ENCODE peak calls at places on chromosomes 5 and 9, in eight cellular contexts. K, V, D, B, I, X, O and G are unnamed samples. For H3K4me1 and H3K9me3, the result is how much of the 10 kb centered on the place peaks cover.

GRCh38 chr9:96136992-96137665 is 164.8 kb downstream of the HSD17B3 start:
- DNase-seq in X (no peak), V (peak), D (no peak), B (no peak), O (no peak), I (peak), K (peak), G (peak)

GRCh38 chr9:136617746-136618577 is 44.8 kb upstream of the EGFL7 start:
- DNase-seq in V (no peak), X (no peak), B (no peak), K (no peak), O (no peak), I (no peak), D (no peak), G (peak)

GRCh38 chr9:73034962-73035361 is 82.1 kb upstream of the ALDH1A1 start:
- DNase-seq in O (no peak), X (no peak), K (no peak), I (no peak), B (no peak), D (no peak), V (no peak), G (no peak)

GRCh38 chr5:152178350-152178699 is 226.8 kb downstream of the NMUR2 start:
- DNase-seq in X (no peak), K (no peak), D (no peak), I (no peak), O (no peak), B (no peak), V (no peak), G (no peak)

GRCh38 chr5:132181011-132181629 is 46.5 kb downstream of the P4HA2 start:
- DNase-seq in O (no peak), X (no peak), K (no peak), I (no peak), B (no peak), V (no peak), D (no peak), G (no peak)

GRCh38 chr5:2901511-2901910 is 150.0 kb upstream of the IRX2 start:
- DNase-seq in I (no peak), V (no peak), X (no peak), D (no peak), B (no peak), K (no peak), O (no peak), G (no peak)

GRCh38 chr5:18375637-18376036 is 741.4 kb downstream of the TAF11L14 start:
- DNase-seq in O (no peak), V (no peak), B (no peak), I (no peak), K (no peak), D (no peak), X (no peak), G (no peak)

GRCh38 chr5:174159327-174160247 is 114.1 kb downstream of the NSG2 start:
- DNase-seq in I (peak), B (no peak), X (no peak), O (no peak), V (no peak), D (no peak), K (no peak), G (peak)

GRCh38 chr5:38650540-38651275 is 94.3 kb upstream of the LIFR start:
- DNase-seq in O (no peak), D (no peak), K (no peak), V (no peak), I (peak), B (no peak), X (no peak), G (no peak)

GRCh38 chr9:94921072-94921471 is 194.6 kb downstream of the AOPEP start:
- DNase-seq in K (peak), V (no peak), D (no peak), B (no peak), O (no peak), X (no peak), I (peak), G (no peak)

GRCh38 chr9:96688215-96688614 is 33.1 kb upstream of the PRXL2C start:
- DNase-seq in O (no peak), I (no peak), K (no peak), D (no peak), B (no peak), X (no peak), V (no peak), G (no peak)

GRCh38 chr5:97065475-97065874 is 76.9 kb downstream of the LIX1 start:
- DNase-seq in V (no peak), O (no peak), I (no peak), X (no peak), K (no peak), B (no peak), D (no peak), G (no peak)

GRCh38 chr9:33466565-33467495 is 6.9 kb downstream of the NOL6 start:
- DNase-seq in O (peak), B (no peak), X (peak), I (no peak), D (peak), V (peak), K (peak), G (peak)

GRCh38 chr9:27209034-27209433 is 87.9 kb downstream of the EQTN start:
- DNase-seq in I (peak), V (no peak), K (no peak), X (no peak), B (no peak), D (no peak), O (no peak), G (no peak)

GRCh38 chr5:61623401-61624069 is 291.5 kb downstream of the ZSWIM6 start:
- DNase-seq in D (peak), K (no peak), O (no peak), X (no peak), I (peak), V (no peak), B (no peak), G (no peak)

GRCh38 chr9:132008184-132008781 is 71.4 kb downstream of the MED27 start:
- DNase-seq in V (no peak), B (no peak), D (no peak), I (peak), K (no peak), O (no peak), X (no peak), G (no peak)

GRCh38 chr9:38001430-38001829 is 67.6 kb downstream of the SHB start:
- DNase-seq in K (no peak), B (no peak), I (no peak), X (no peak), D (no peak), V (no peak), O (no peak), G (no peak)

GRCh38 chr9:37998881-37999311 is 70.1 kb downstream of the SHB start:
- DNase-seq in B (no peak), X (no peak), O (no peak), D (no peak), V (no peak), I (no peak), K (no peak), G (no peak)

GRCh38 chr9:38000332-38000731 is 68.7 kb downstream of the SHB start:
- DNase-seq in I (no peak), D (no peak), B (no peak), X (no peak), V (no peak), K (no peak), O (no peak), G (no peak)

GRCh38 chr9:37999501-38000189 is 69.4 kb downstream of the SHB start:
- DNase-seq in K (no peak), B (no peak), X (no peak), O (no peak), D (no peak), I (peak), V (no peak), G (no peak)

DNA sequence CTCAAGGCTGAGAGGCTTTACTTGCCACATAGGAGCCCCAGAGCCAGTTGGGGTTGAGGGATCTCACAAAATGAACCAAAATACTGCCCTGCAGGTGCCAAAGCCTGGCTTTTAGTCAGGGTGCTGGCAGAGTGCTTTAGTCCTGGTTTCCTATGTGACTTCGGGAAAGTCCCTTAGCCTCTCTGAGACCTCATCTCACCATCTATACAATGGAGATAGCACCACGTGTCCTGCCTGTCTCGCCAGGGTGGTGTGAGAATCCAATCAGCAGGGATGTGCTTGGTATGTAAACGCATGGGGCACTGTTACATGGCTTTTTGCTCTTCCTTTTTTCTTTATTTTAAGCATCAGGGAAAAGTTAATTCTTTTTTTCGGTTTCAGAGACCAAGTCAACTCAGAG is 68.3 kb downstream of the SHB start:
- DNase-seq in O (no peak), B (no peak), I (no peak), K (no peak), V (no peak), X (no peak), D (no peak), G (no peak)
- H3K4me3 ChIP-seq in O (no peak), B (no peak), I (no peak), K (no peak), V (no peak), X (no peak), D (no peak), G (no peak)

GRCh38 chr9:36144322-36145206 is 8.0 kb downstream of the GLIPR2 start:
- DNase-seq in K (no peak), X (no peak), I (no peak), O (no peak), V (no peak), D (no peak), B (no peak), G (no peak)
- H3K4me1 ChIP-seq in K (under half), X (half or more), I (under half), O (under half), V (under half), D (under half), B (under half), G (under half)

DNA sequence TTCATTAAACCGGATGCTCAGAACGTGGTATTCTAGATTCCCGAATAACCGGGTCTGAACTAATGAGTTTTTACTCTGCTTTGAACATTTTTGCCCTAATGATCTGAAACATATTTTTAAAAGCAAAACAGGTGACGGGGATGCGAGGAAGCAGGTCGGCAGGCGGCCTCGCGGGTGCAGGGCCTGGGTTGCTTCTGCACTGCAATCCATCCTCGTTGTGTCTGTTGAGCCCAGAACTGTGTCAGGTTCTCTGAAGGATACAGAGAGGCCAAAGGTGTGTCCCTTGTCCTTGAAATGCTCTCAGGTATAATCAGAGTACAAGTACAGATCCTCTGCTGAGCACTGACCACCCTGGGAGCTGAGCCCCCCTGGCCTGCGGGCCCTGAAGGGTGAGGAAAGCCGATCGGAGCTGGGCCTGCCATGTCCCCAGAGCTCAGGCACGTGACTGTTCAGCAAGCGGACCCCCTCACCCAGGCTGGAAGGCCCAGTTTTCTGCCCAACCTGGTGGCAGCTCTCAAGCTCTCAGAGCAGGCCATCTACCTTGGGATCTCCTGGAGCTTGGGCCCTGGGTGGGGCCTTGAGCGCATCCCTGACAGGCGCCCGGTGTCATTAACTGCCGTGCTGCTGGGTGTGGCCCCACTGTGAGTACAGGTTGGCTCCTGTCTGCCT is 151.8 kb downstream of the OLFM1 start:
- DNase-seq in B (no peak), V (no peak), D (no peak), O (no peak), X (peak), K (no peak), I (no peak), G (no peak)
- H3K9me3 ChIP-seq in B (under half), V (under half), D (under half), O (under half), X (under half), K (under half), I (under half), G (under half)

GRCh38 chr5:64144429-64145215 is 21.0 kb upstream of the RNF180 start:
- DNase-seq in I (peak), O (no peak), B (no peak), X (no peak), V (no peak), K (no peak), D (no peak), G (no peak)
- H3K4me3 ChIP-seq in I (no peak), O (no peak), B (no peak), X (no peak), V (no peak), K (no peak), D (no peak), G (no peak)

DNA sequence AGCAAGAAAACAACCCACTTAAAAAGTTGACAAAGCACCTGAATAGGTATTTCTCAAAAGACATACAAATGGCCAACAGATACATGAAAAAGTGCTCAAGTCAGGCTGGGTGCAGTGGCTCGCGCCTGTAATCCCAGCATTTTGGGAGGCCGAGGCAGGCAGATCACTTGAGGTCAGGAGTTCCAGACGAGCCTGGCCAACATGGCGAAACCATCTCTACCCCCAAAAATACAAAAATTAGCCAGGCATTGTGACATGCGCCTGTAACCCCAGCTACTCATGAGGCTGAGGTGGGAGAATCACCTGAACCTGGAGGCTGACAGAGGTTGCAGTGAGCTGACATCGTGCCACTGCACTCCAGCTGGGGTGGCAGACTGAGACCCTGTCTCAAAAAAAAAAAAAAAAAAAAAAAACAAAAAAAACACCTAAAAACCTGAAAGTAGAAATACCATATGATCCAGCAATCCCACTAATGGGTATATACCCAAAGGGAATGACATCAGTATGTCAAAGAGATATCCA is 101.7 kb downstream of the THBS4 start:
- DNase-seq in B (no peak), I (no peak), V (no peak), O (no peak), X (peak), D (no peak), K (no peak), G (no peak)
- H3K4me1 ChIP-seq in B (under half), I (under half), V (under half), O (under half), X (half or more), D (under half), K (under half), G (under half)